ENCODE peak calls at places on chromosomes 4 and X, in seven cellular contexts. One of them, this sample, is unnamed. For H3K4me1, the result is how much of the 10 kb centered on the place peaks cover.

GRCh38 chr4:115165503-115165902 is 52.1 kb upstream of the NDST4 start:
- DNase-seq in A549: no peak
- DNase-seq in upper lobe of left lung: no peak
- DNase-seq in stomach: no peak
- DNase-seq in uterus: no peak
- DNase-seq in heart left ventricle: no peak
- DNase-seq in sigmoid colon: no peak
- DNase-seq in this sample: no peak

GRCh38 chrX:77918568-77918967 is 8.1 kb downstream of the ATP7A start:
- DNase-seq in A549: no peak
- DNase-seq in heart left ventricle: no peak
- DNase-seq in uterus: no peak
- DNase-seq in sigmoid colon: no peak
- DNase-seq in stomach: no peak
- DNase-seq in upper lobe of left lung: no peak
- DNase-seq in this sample: no peak

GRCh38 chrX:103919336-103919682 is 43.1 kb upstream of the TMSB15B start:
- DNase-seq in sigmoid colon: no peak
- DNase-seq in stomach: no peak
- DNase-seq in upper lobe of left lung: no peak
- DNase-seq in uterus: no peak
- DNase-seq in heart left ventricle: no peak
- DNase-seq in A549: peak
- DNase-seq in this sample: no peak

GRCh38 chr4:42566835-42567234 is 90.1 kb downstream of the ATP8A1 start:
- DNase-seq in heart left ventricle: no peak
- DNase-seq in stomach: no peak
- DNase-seq in upper lobe of left lung: no peak
- DNase-seq in uterus: no peak
- DNase-seq in sigmoid colon: no peak
- DNase-seq in A549: no peak
- DNase-seq in this sample: no peak

GRCh38 chr4:42151568-42152506 is 618 bp downstream of the BEND4 start:
- DNase-seq in sigmoid colon: no peak
- DNase-seq in upper lobe of left lung: peak
- DNase-seq in A549: no peak
- DNase-seq in stomach: peak
- DNase-seq in heart left ventricle: peak
- DNase-seq in uterus: no peak
- DNase-seq in this sample: no peak

GRCh38 chrX:17986440-17986839 is 125.3 kb upstream of the RAI2 start:
- DNase-seq in uterus: no peak
- DNase-seq in heart left ventricle: no peak
- DNase-seq in A549: no peak
- DNase-seq in sigmoid colon: no peak
- DNase-seq in upper lobe of left lung: no peak
- DNase-seq in stomach: no peak
- DNase-seq in this sample: no peak

GRCh38 chr4:142309772-142310171 is 536.3 kb downstream of the INPP4B start:
- DNase-seq in upper lobe of left lung: no peak
- DNase-seq in sigmoid colon: no peak
- DNase-seq in stomach: no peak
- DNase-seq in A549: no peak
- DNase-seq in uterus: no peak
- DNase-seq in heart left ventricle: no peak
- DNase-seq in this sample: no peak

GRCh38 chr4:143700060-143700419 is 435 bp downstream of the FREM3 start:
- DNase-seq in stomach: no peak
- DNase-seq in upper lobe of left lung: peak
- DNase-seq in A549: no peak
- DNase-seq in sigmoid colon: peak
- DNase-seq in heart left ventricle: no peak
- DNase-seq in uterus: no peak
- DNase-seq in this sample: no peak

GRCh38 chrX:130110379-130111219 is at the start of gene ELF4:
- DNase-seq in heart left ventricle: peak
- DNase-seq in uterus: peak
- DNase-seq in sigmoid colon: peak
- DNase-seq in upper lobe of left lung: peak
- DNase-seq in stomach: peak
- DNase-seq in A549: peak
- DNase-seq in this sample: no peak

GRCh38 chr4:36757623-36758311 is 476.4 kb downstream of the DTHD1 start:
- DNase-seq in stomach: no peak
- DNase-seq in sigmoid colon: no peak
- DNase-seq in upper lobe of left lung: no peak
- DNase-seq in A549: no peak
- DNase-seq in heart left ventricle: no peak
- DNase-seq in uterus: no peak
- DNase-seq in this sample: no peak

GRCh38 chrX:9458516-9459078 is 6.3 kb upstream of the TBL1X start:
- DNase-seq in uterus: no peak
- DNase-seq in A549: no peak
- DNase-seq in sigmoid colon: no peak
- DNase-seq in heart left ventricle: no peak
- DNase-seq in upper lobe of left lung: no peak
- DNase-seq in stomach: no peak
- DNase-seq in this sample: no peak

GRCh38 chr4:27217261-27217769 is 356.7 kb downstream of the STIM2 start:
- DNase-seq in sigmoid colon: no peak
- DNase-seq in heart left ventricle: no peak
- DNase-seq in A549: no peak
- DNase-seq in uterus: no peak
- DNase-seq in stomach: no peak
- DNase-seq in upper lobe of left lung: no peak
- DNase-seq in this sample: no peak

GRCh38 chrX:41512394-41512793 is 65.3 kb downstream of the NYX start:
- DNase-seq in uterus: no peak
- DNase-seq in upper lobe of left lung: no peak
- DNase-seq in heart left ventricle: no peak
- DNase-seq in stomach: no peak
- DNase-seq in A549: no peak
- DNase-seq in sigmoid colon: no peak
- DNase-seq in this sample: no peak

GRCh38 chr4:22514001-22514400 is 1.9 kb downstream of the ADGRA3 start:
- DNase-seq in A549: peak
- DNase-seq in stomach: no peak
- DNase-seq in upper lobe of left lung: no peak
- DNase-seq in uterus: no peak
- DNase-seq in sigmoid colon: no peak
- DNase-seq in heart left ventricle: no peak
- DNase-seq in this sample: no peak

GRCh38 chr4:22515888-22516541 is at the start of gene ADGRA3:
- DNase-seq in A549: peak
- DNase-seq in stomach: peak
- DNase-seq in upper lobe of left lung: peak
- DNase-seq in uterus: peak
- DNase-seq in heart left ventricle: peak
- DNase-seq in sigmoid colon: peak
- DNase-seq in this sample: peak

GRCh38 chr4:22512306-22512705 is 3.6 kb downstream of the ADGRA3 start:
- DNase-seq in upper lobe of left lung: no peak
- DNase-seq in uterus: no peak
- DNase-seq in stomach: no peak
- DNase-seq in A549: no peak
- DNase-seq in sigmoid colon: no peak
- DNase-seq in heart left ventricle: no peak
- DNase-seq in this sample: no peak

GRCh38 chr4:22514431-22514830 is 1.4 kb downstream of the ADGRA3 start:
- DNase-seq in stomach: no peak
- DNase-seq in uterus: no peak
- DNase-seq in heart left ventricle: no peak
- DNase-seq in A549: no peak
- DNase-seq in sigmoid colon: no peak
- DNase-seq in upper lobe of left lung: no peak
- DNase-seq in this sample: no peak

GRCh38 chr4:22515145-22515887 is 550 bp downstream of the ADGRA3 start:
- DNase-seq in upper lobe of left lung: peak
- DNase-seq in A549: peak
- DNase-seq in uterus: peak
- DNase-seq in stomach: peak
- DNase-seq in heart left ventricle: peak
- DNase-seq in sigmoid colon: peak
- DNase-seq in this sample: peak
- TF ChIP-seq POLR2A in upper lobe of left lung: no peak
- TF ChIP-seq POLR2A in A549: peak
- TF ChIP-seq POLR2A in uterus: no peak
- TF ChIP-seq POLR2A in stomach: peak
- TF ChIP-seq POLR2A in heart left ventricle: no peak
- TF ChIP-seq POLR2A in sigmoid colon: no peak
- TF ChIP-seq POLR2A in this sample: peak

GRCh38 chr4:2799971-2800690 is 7.2 kb downstream of the SH3BP2 start:
- DNase-seq in uterus: no peak
- DNase-seq in sigmoid colon: peak
- DNase-seq in heart left ventricle: peak
- DNase-seq in A549: no peak
- DNase-seq in upper lobe of left lung: peak
- DNase-seq in stomach: no peak
- DNase-seq in this sample: peak

GRCh38 chr4:2799444-2799911 is 6.6 kb downstream of the SH3BP2 start:
- DNase-seq in stomach: no peak
- DNase-seq in A549: no peak
- DNase-seq in upper lobe of left lung: peak
- DNase-seq in heart left ventricle: no peak
- DNase-seq in uterus: peak
- DNase-seq in sigmoid colon: peak
- DNase-seq in this sample: peak

GRCh38 chr4:2798399-2799301 is 5.8 kb downstream of the SH3BP2 start:
- DNase-seq in A549: no peak
- DNase-seq in sigmoid colon: peak
- DNase-seq in uterus: peak
- DNase-seq in upper lobe of left lung: peak
- DNase-seq in stomach: peak
- DNase-seq in heart left ventricle: peak
- DNase-seq in this sample: peak

GRCh38 chr4:2802618-2803531 is 10.0 kb downstream of the SH3BP2 start:
- DNase-seq in sigmoid colon: peak
- DNase-seq in heart left ventricle: no peak
- DNase-seq in uterus: no peak
- DNase-seq in upper lobe of left lung: peak
- DNase-seq in stomach: no peak
- DNase-seq in A549: no peak
- DNase-seq in this sample: peak

GRCh38 chr4:2800691-2801596 is 8.1 kb downstream of the SH3BP2 start:
- DNase-seq in stomach: peak
- DNase-seq in sigmoid colon: peak
- DNase-seq in upper lobe of left lung: peak
- DNase-seq in heart left ventricle: peak
- DNase-seq in uterus: peak
- DNase-seq in A549: no peak
- DNase-seq in this sample: peak
- H3K4me1 ChIP-seq in stomach: half or more
- H3K4me1 ChIP-seq in sigmoid colon: half or more
- H3K4me1 ChIP-seq in upper lobe of left lung: half or more
- H3K4me1 ChIP-seq in heart left ventricle: half or more
- H3K4me1 ChIP-seq in uterus: under half
- H3K4me1 ChIP-seq in A549: under half
- H3K4me1 ChIP-seq in this sample: under half

GRCh38 chr4:2363056-2363719 is 55.3 kb downstream of the ZFYVE28 start:
- DNase-seq in sigmoid colon: peak
- DNase-seq in upper lobe of left lung: no peak
- DNase-seq in uterus: no peak
- DNase-seq in heart left ventricle: no peak
- DNase-seq in stomach: peak
- DNase-seq in A549: no peak
- DNase-seq in this sample: peak

GRCh38 chr4:2365054-2365912 is 53.2 kb downstream of the ZFYVE28 start:
- DNase-seq in upper lobe of left lung: peak
- DNase-seq in uterus: no peak
- DNase-seq in stomach: no peak
- DNase-seq in sigmoid colon: peak
- DNase-seq in A549: no peak
- DNase-seq in heart left ventricle: no peak
- DNase-seq in this sample: peak

GRCh38 chr4:2365913-2366210 is 52.6 kb downstream of the ZFYVE28 start:
- DNase-seq in sigmoid colon: peak
- DNase-seq in stomach: no peak
- DNase-seq in upper lobe of left lung: no peak
- DNase-seq in uterus: no peak
- DNase-seq in heart left ventricle: no peak
- DNase-seq in A549: no peak
- DNase-seq in this sample: no peak

GRCh38 chr4:2363951-2364653 is 54.3 kb downstream of the ZFYVE28 start:
- DNase-seq in stomach: no peak
- DNase-seq in A549: no peak
- DNase-seq in upper lobe of left lung: peak
- DNase-seq in sigmoid colon: peak
- DNase-seq in heart left ventricle: no peak
- DNase-seq in uterus: no peak
- DNase-seq in this sample: no peak

DNA sequence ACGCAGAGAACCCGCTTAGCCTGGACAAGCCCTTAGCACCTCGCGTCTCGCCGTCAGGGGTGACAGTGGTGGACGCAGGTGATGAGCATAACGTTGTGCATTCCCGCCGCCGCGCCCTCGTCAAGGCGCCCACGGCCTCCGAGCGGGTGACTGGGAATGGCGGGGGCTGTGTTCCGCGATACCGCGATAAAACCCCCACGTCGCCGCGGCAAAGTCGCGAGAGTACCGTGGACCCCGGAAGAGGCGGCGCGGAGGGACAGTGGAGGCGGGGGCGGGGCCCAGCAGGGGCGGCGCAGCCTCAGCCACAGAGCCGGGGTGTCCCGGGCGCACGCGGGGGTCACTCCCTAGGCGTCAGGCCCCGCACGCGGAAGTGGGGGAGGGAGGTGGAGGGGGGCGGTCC is 53.8 kb downstream of the ZFYVE28 start:
- DNase-seq in upper lobe of left lung: peak
- DNase-seq in stomach: peak
- DNase-seq in A549: no peak
- DNase-seq in sigmoid colon: peak
- DNase-seq in uterus: peak
- DNase-seq in heart left ventricle: peak
- DNase-seq in this sample: peak
- TF ChIP-seq POLR2A in upper lobe of left lung: no peak
- TF ChIP-seq POLR2A in stomach: no peak
- TF ChIP-seq POLR2A in A549: no peak
- TF ChIP-seq POLR2A in sigmoid colon: no peak
- TF ChIP-seq POLR2A in uterus: no peak
- TF ChIP-seq POLR2A in heart left ventricle: no peak
- TF ChIP-seq POLR2A in this sample: no peak

DNA sequence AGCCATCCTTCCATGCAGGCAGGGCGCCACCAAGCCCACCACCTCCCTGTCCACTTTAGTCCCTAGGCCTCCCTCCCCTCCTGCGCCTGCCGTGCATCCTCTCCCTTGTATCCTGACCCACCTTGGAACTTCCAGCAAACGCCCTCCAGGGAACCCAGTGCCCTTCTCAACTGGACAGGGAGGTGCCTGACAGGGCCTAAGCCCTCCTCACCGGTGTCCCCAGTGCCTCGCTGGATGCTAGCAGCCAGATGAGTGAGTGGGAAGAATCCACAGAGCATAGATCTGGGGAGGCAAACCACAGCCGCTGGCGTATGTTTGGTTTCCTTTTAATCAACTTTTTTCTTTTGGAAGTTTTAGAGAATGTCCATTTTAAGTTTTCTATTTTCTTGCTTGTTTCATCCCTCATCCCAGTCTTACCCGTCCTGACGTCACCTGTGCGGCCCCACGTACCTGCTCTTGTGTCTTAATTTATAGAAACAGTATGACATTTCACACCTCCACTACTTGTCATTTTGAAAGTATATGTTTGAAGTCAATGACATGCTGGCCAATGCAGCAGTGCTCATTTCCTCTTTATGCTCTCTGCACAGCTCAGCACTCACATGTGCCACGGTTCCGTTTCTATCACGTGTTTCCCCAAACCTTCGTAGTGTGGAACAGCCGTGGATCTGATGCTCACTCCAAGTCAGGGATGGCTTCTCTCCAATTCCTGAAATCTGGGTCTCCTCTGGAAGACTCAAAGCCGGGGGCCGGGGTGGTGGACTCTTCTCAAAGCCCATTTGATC is 3.4 kb upstream of the HMX1 start:
- DNase-seq in upper lobe of left lung: no peak
- DNase-seq in stomach: no peak
- DNase-seq in heart left ventricle: no peak
- DNase-seq in A549: no peak
- DNase-seq in uterus: no peak
- DNase-seq in sigmoid colon: no peak
- DNase-seq in this sample: no peak
- H3K4me1 ChIP-seq in upper lobe of left lung: under half
- H3K4me1 ChIP-seq in stomach: under half
- H3K4me1 ChIP-seq in heart left ventricle: under half
- H3K4me1 ChIP-seq in A549: under half
- H3K4me1 ChIP-seq in uterus: under half
- H3K4me1 ChIP-seq in sigmoid colon: under half
- H3K4me1 ChIP-seq in this sample: under half

This sample was measured in right lobe of liver.